ENCODE peak calls at places on chromosomes 3 and 15, in six cellular contexts. N, X, L, W, J and Z are unnamed samples.

GRCh38 chr3:65284971-65285370 is 597.2 kb upstream of the ADAMTS9 start:
- DNase-seq in W (no peak), N (no peak), X (no peak), L (no peak), J (no peak), Z (no peak)

GRCh38 chr3:174413057-174413912 is 445.8 kb upstream of the NAALADL2 start:
- DNase-seq in W (no peak), J (no peak), L (no peak), X (no peak), N (no peak), Z (no peak)

GRCh38 chr3:126519506-126520455 is 2.2 kb upstream of the UROC1 start:
- DNase-seq in J (no peak), W (no peak), N (no peak), L (no peak), X (no peak), Z (no peak)

GRCh38 chr3:27877122-27878011 is 155.2 kb upstream of the EOMES start:
- DNase-seq in X (no peak), J (no peak), L (no peak), N (no peak), W (no peak), Z (no peak)

GRCh38 chr3:87354399-87354798 is 78.0 kb upstream of the POU1F1 start:
- DNase-seq in X (no peak), L (no peak), J (peak), N (no peak), W (no peak), Z (no peak)

GRCh38 chr15:71325461-71325860 is 210.2 kb downstream of the THSD4 start:
- DNase-seq in J (peak), W (no peak), N (no peak), X (no peak), L (no peak), Z (no peak)

GRCh38 chr15:25933456-25934158 is 70.5 kb upstream of the ATP10A start:
- DNase-seq in J (peak), N (peak), W (peak), L (peak), X (peak), Z (peak)

GRCh38 chr3:121992601-121993560 is 29.2 kb downstream of the ILDR1 start:
- DNase-seq in L (no peak), X (no peak), W (no peak), N (no peak), J (no peak), Z (no peak)

GRCh38 chr3:38205472-38205805 is 40.1 kb downstream of the OXSR1 start:
- DNase-seq in N (no peak), J (no peak), X (no peak), L (no peak), W (no peak), Z (no peak)

GRCh38 chr3:141767062-141767461 is 3.9 kb downstream of the GRK7 start:
- DNase-seq in W (no peak), L (no peak), X (no peak), N (no peak), J (no peak), Z (no peak)

GRCh38 chr3:25585361-25586166 is 79.1 kb downstream of the TOP2B start:
- DNase-seq in J (peak), X (no peak), N (no peak), L (no peak), W (no peak), Z (peak)

GRCh38 chr15:57079446-57079845 is 161.0 kb downstream of the TCF12 start:
- DNase-seq in N (no peak), X (peak), W (no peak), J (no peak), L (no peak), Z (no peak)
- TF ChIP-seq CTCF in N (no peak), X (peak), W (no peak), J (no peak), L (no peak), Z (no peak)

DNA sequence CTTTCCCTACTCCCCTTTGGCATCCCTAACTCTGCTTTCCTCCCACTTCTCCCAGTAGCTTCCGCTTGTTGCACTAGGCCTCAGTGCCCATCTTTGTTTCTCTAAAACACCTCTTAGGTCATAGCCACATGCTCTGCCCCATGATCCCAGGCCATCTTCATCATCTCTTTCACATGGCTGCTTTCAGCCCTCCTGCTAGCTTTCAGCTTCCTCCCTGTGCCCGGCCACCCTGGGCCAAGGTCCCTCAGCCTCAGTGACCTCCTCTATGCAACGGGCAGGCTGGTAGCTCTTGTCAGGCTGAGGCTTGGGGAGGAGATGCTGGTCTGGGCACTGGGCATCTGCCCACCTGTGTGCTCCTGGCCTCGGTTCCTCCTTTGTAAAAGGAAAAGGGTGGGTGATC is 2.3 kb downstream of the PLEKHO2 start:
- DNase-seq in W (no peak), X (no peak), L (no peak), N (no peak), J (no peak), Z (no peak)
- H3K4me3 ChIP-seq in W (peak), X (peak), L (peak), N (peak), J (no peak), Z (peak)

GRCh38 chr3:39727415-39727814 is 82.0 kb upstream of the MYRIP start:
- DNase-seq in N (no peak), J (no peak), W (no peak), L (no peak), X (no peak), Z (no peak)
- TF ChIP-seq CTCF in N (no peak), J (peak), W (no peak), L (no peak), X (no peak), Z (no peak)

GRCh38 chr3:131503328-131503650 is 518 bp upstream of the MRPL3 start:
- DNase-seq in X (no peak), L (no peak), W (no peak), J (no peak), N (no peak), Z (no peak)

GRCh38 chr3:131502530-131503327 is at the start of gene MRPL3:
- DNase-seq in J (peak), W (peak), L (peak), X (peak), N (peak), Z (peak)

DNA sequence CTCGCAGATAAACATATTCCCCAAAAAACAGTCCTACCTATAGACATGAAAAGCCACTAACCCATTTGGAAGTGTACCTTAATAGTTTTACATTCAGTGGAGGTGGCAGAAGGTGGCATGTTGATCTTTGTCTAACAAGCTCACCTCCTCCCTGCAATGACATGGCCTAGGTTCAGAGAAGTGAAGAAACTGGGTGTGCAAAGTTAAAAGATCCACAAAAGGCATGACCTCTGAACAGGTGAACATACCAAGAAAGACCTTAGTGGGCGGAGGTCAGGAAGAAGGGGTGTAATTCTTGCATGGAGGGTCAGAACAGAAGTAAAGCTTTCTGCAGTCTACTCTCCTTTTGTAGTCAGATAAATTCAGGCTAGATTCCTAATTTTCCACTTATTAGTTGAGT is 822 bp downstream of the MRPL3 start:
- DNase-seq in W (no peak), N (no peak), J (peak), X (no peak), L (no peak), Z (no peak)
- H3K4me3 ChIP-seq in W (peak), N (peak), J (peak), X (peak), L (peak), Z (peak)

DNA sequence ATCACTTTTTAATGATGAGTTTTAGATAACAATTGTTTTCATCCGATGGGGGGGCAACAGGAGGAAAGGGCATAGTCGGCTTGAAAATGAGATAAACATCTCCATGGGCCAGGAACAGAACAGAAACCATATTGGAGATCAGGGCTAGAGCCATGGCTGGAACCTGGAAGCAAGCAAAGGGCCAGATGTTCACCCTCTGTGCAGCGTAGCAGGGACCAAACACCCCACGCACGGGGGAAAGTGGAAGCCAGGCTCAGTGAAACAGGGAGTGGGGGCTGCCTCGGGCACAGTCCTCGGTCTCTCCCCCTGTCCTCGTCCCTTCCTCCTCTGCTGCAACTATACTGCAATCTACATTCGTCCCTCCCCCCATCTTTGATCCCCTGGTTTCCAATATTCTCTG is 121.7 kb downstream of the XXYLT1 start:
- DNase-seq in W (no peak), N (no peak), X (no peak), L (no peak), J (no peak), Z (no peak)
- TF ChIP-seq CTCF in W (no peak), N (no peak), X (no peak), L (no peak), J (no peak), Z (no peak)

GRCh38 chr3:107476462-107476861 is 46.3 kb upstream of the BBX start:
- DNase-seq in J (no peak), X (no peak), W (no peak), N (no peak), L (no peak), Z (no peak)
- H3K4me3 ChIP-seq in J (no peak), X (no peak), W (no peak), N (no peak), L (no peak), Z (no peak)

GRCh38 chr15:64096486-64097431 is 977 bp downstream of the SNX1 start:
- DNase-seq in N (no peak), L (no peak), X (no peak), W (no peak), J (peak), Z (no peak)
- TF ChIP-seq CTCF in N (peak), L (peak), X (no peak), W (no peak), J (peak), Z (no peak)

DNA sequence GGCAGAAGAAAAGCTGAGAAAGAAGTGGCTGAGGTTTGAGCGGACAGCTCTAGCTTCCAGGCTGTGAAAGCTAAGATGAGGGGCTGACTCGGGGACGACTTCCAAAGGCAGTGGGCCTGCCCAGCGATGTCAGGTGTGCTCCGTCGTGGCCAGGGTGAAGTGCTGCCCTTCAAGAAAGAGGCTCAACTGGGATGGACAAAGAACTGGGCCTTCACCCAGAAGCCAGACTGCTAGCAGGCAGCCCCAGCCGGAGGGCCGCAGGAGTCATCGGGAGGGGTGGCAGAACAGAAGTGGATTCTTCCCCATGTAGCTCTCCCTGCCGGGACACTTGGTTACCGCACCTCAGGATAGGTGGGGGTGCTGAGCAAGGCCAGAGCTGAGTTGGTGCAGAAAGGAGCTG is 13.1 kb upstream of the SEC13 start:
- DNase-seq in J (no peak), W (no peak), X (no peak), N (no peak), L (no peak), Z (no peak)
- H3K4me3 ChIP-seq in J (no peak), W (no peak), X (no peak), N (no peak), L (no peak), Z (no peak)

DNA sequence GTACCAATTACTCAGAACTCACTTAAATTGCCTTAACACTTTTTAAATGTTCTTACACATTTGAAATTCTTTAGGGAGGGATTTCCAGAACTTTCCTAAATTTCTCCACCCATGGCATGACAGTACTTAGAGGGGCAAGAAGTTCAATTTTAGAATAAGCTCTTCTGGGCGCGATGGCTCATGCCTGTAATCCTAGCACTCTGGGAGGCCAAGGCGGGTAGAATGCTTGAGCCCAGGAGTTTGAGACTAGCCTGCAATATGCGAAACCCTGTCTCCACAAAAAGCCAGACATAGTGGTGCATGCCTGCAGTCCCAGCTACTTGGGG is 10.6 kb downstream of the FAM131A start:
- DNase-seq in J (no peak), N (no peak), X (no peak), W (no peak), L (no peak), Z (no peak)
- TF ChIP-seq CTCF in J (no peak), N (no peak), X (no peak), W (no peak), L (no peak), Z (no peak)

GRCh38 chr15:51280838-51281237 is 57.6 kb downstream of the CYP19A1 start:
- DNase-seq in N (no peak), X (no peak), J (no peak), L (no peak), W (no peak), Z (no peak)

GRCh38 chr15:51284871-51285270 is 53.5 kb downstream of the CYP19A1 start:
- DNase-seq in N (no peak), W (no peak), X (no peak), J (no peak), L (no peak), Z (no peak)

GRCh38 chr15:51286816-51287215 is 51.6 kb downstream of the CYP19A1 start:
- DNase-seq in W (no peak), N (no peak), L (no peak), J (peak), X (no peak), Z (no peak)

GRCh38 chr15:51281368-51281967 is 56.9 kb downstream of the CYP19A1 start:
- DNase-seq in W (peak), N (no peak), L (peak), J (peak), X (peak), Z (peak)

DNA sequence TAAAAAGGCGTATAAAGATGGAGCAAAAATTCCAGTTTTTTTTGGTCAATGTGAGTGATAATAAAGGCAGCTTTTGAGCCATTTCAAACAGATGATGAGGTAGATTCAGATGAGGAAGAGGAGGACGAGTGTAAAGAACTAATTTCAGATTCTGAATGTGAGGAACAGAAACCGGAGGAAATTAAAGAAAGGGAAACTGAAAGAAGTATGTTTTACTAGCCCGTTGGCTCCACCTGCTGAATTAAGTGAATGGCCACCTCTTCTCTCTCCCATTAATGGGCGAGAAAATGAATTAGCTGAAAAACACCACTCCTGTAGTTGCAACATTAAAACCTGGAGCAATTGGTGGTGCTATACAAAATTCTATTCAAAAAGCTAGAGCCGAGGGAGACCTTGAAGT is 55.4 kb downstream of the CYP19A1 start:
- DNase-seq in W (no peak), J (no peak), N (no peak), L (no peak), X (no peak), Z (no peak)
- H3K4me3 ChIP-seq in W (no peak), J (no peak), N (no peak), L (no peak), X (no peak), Z (no peak)